ENCODE peak calls at places on chromosome 16, in six cellular contexts. V, E, F, K, L and A are unnamed samples.

GRCh38 chr16:83517398-83517797 is 290.4 kb upstream of the HSBP1 start:
- DNase-seq in V (no peak), E (no peak), F (no peak), K (no peak), L (no peak), A (no peak)

GRCh38 chr16:68283840-68284595 is 19.7 kb downstream of the SLC7A6 start:
- DNase-seq in V (no peak), E (no peak), F (no peak), K (no peak), L (no peak), A (no peak)

GRCh38 chr16:89685916-89686315 is 573 bp upstream of the CDK10 start:
- DNase-seq in V (peak; percentile 32), E (no peak), F (no peak), K (no peak), L (no peak), A (no peak)

GRCh38 chr16:23832882-23833281 is 2.9 kb upstream of the PRKCB start:
- DNase-seq in V (no peak), E (no peak), F (no peak), K (no peak), L (no peak), A (no peak)

GRCh38 chr16:347203-347602 is 5.3 kb downstream of the AXIN1 start:
- DNase-seq in V (no peak), E (no peak), F (no peak), K (no peak), L (no peak), A (no peak)

GRCh38 chr16:86045601-86045971 is 146.6 kb downstream of the IRF8 start:
- DNase-seq in V (no peak), E (peak; percentile 37), F (no peak), K (no peak), L (no peak), A (no peak)

GRCh38 chr16:228151-228855 is 946 bp downstream of the LUC7L start:
- DNase-seq in V (no peak), E (no peak), F (no peak), K (no peak), L (no peak), A (no peak)

GRCh38 chr16:68374251-68374805 is 63.5 kb downstream of the PRMT7 start:
- DNase-seq in V (peak; percentile 51), E (no peak), F (no peak), K (no peak), L (no peak), A (no peak)

GRCh38 chr16:9854665-9855064 is 327.6 kb downstream of the GRIN2A start:
- DNase-seq in V (no peak), E (no peak), F (no peak), K (no peak), L (no peak), A (no peak)

GRCh38 chr16:83797013-83797412 is 10.8 kb upstream of the HSBP1 start:
- DNase-seq in V (no peak), E (no peak), F (no peak), K (no peak), L (no peak), A (no peak)

GRCh38 chr16:345686-346231 is 6.8 kb downstream of the AXIN1 start:
- DNase-seq in V (no peak), E (no peak), F (no peak), K (no peak), L (no peak), A (no peak)

GRCh38 chr16:86608301-86608747 is 30.0 kb downstream of the FOXL1 start:
- DNase-seq in V (no peak), E (no peak), F (no peak), K (no peak), L (no peak), A (no peak)

GRCh38 chr16:3964686-3965290 is 84.3 kb upstream of the CREBBP start:
- DNase-seq in V (no peak), E (no peak), F (no peak), K (no peak), L (no peak), A (no peak)

GRCh38 chr16:3966681-3967080 is 86.2 kb upstream of the CREBBP start:
- DNase-seq in V (no peak), E (no peak), F (no peak), K (no peak), L (no peak), A (no peak)

GRCh38 chr16:3963886-3964685 is 83.6 kb upstream of the CREBBP start:
- DNase-seq in V (no peak), E (no peak), F (no peak), K (no peak), L (no peak), A (no peak)

GRCh38 chr16:3965306-3965705 is 84.8 kb upstream of the CREBBP start:
- DNase-seq in V (no peak), E (no peak), F (no peak), K (no peak), L (no peak), A (no peak)

DNA sequence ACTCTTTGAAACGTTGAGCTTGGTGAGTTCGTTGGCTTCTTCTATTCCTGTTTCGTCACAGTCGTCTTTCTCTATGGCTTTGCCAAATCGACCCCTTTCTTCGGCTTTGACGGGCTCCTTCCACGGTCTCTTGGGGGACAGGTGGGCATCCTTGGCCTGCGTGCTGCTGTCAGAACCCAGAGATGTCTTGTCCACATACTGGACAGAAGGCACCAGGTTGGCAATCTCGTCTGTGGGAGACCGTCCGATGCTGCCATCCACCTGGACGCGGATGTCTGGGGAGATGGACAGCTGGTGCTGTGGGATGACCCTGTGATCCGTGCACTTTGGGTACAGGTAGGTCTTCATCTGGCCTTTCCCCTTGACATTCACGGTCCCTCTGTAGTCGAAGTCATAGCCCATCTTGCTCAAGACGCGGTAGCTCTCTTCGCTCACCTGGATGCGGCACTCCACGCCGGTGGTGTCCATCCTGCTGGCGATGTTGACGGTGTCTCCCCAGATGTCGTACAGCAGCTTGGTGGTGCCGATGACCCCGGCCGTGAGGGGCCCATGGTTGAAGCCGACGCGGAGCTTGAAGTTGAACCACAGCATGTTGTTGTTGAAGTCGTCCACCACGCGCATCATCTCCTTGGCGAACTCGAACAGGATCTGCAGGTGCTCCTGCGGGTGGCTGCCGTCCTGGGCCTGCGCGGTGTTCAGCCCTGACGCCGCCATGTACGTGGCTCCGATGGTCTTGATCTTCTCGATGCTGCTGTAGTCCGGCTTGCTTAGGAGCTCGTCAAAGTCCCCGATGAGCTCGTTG is 85.5 kb upstream of the CREBBP start:
- DNase-seq in V (no peak), E (no peak), F (no peak), K (no peak), L (no peak), A (no peak)
- H3K9me3 ChIP-seq in V (no peaks in the 10 kb centered on the region), E (no peaks in the 10 kb centered on the region), F (no peaks in the 10 kb centered on the region), K (no peaks in the 10 kb centered on the region), L (no peaks in the 10 kb centered on the region), A (no peaks in the 10 kb centered on the region)

DNA sequence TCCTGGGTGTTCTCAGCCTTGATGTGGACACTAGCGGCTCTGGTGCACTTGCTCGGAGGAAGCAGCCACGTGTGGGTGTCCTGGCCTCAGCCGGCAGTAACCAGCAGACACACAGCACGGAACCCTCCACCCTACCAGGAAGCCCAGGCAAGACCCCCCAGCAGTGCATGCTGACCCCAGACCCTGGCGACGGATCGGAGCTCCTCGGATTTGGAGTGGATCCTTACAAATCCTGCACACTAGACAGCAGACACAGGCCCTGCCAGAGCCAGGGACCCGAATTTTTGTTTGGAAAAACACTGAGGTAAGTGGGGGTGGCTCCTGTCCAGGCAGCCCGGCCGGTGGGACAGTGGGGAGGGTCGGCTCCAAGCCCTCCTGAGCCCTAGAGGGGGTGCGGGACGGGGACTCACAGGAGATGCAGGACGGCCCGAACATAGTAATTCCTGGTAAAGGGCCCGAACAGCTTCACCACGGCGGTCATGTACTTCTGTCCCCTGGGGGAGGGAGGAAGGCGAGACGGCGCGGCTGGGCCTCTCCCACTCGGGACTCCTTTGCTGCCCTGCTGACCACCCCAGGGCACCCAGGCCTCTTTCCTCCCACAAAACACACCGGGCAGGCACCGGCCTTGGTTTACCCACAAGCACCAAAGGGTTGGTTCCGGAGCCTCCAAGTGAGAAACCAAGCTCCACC is 4.4 kb downstream of the CYBA start:
- DNase-seq in V (peak; percentile 79), E (no peak), F (no peak), K (no peak), L (no peak), A (no peak)
- H3K27ac ChIP-seq in V (no peak overlapping the region), E (no peak overlapping the region), F (no peak overlapping the region), K (no peak overlapping the region), L (no peak overlapping the region), A (no peak overlapping the region)

DNA sequence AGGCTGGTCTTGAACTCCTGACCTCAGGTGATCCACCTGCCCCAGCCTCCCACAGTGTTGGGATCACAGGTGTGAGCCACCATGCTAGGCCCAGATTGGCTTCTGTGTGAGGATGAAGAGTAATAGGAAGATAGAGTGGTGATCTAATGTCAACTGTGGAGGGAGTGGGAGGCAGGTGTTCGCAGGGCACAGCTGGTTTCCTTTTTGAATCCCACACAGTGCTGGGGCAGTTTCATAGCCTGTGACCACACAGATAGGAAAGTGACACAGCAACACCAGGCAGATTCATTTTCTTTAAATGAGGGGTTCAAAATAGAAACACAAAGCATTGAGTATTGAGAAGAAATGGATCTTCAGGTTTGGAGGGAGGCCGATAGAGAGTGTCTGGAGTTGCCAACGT is 540.3 kb downstream of the WWOX start:
- DNase-seq in V (no peak), E (no peak), F (no peak), K (no peak), L (no peak), A (no peak)
- H3K9me3 ChIP-seq in V (no peaks in the 10 kb centered on the region), E (no peaks in the 10 kb centered on the region), F (no peaks in the 10 kb centered on the region), K (no peaks in the 10 kb centered on the region), L (no peaks in the 10 kb centered on the region), A (no peaks in the 10 kb centered on the region)

GRCh38 chr16:15055141-15056053 is 477 bp downstream of the NTAN1 start:
- DNase-seq in V (peak; percentile 88), E (no peak), F (no peak), K (no peak), L (peak; percentile 60), A (peak; percentile 46)
- H3K27ac ChIP-seq in V (peak overlapping the region; percentile 62), E (peak overlapping the region; percentile 84), F (peak overlapping the region; percentile 78), K (peak overlapping the region; percentile 68), L (peak overlapping the region; percentile 34), A (peak overlapping the region; percentile 72)

GRCh38 chr16:78488461-78488860 is 389.0 kb downstream of the WWOX start:
- DNase-seq in V (no peak), E (no peak), F (no peak), K (no peak), L (no peak), A (no peak)
- H3K9me3 ChIP-seq in V (no peaks in the 10 kb centered on the region), E (no peaks in the 10 kb centered on the region), F (no peaks in the 10 kb centered on the region), K (no peaks in the 10 kb centered on the region), L (no peaks in the 10 kb centered on the region), A (no peaks in the 10 kb centered on the region)